ENCODE peak calls at places on chromosomes 12 and 14, in five cellular contexts. V, P, E, Y and Z are unnamed samples.

GRCh38 chr14:41743140-41743539 is 136.5 kb downstream of the LRFN5 start:
- DNase-seq in P (no peak), Y (no peak), V (no peak), E (no peak), Z (no peak)

GRCh38 chr14:74308695-74309094 is 6.0 kb upstream of the ABCD4 start:
- DNase-seq in V (no peak), Y (no peak), E (no peak), P (no peak), Z (no peak)

GRCh38 chr12:107322063-107322462 is 228.7 kb upstream of the CRY1 start:
- DNase-seq in Y (no peak), P (no peak), V (no peak), E (no peak), Z (no peak)

GRCh38 chr12:79326225-79326624 is 364.5 kb downstream of the PAWR start:
- DNase-seq in P (no peak), E (no peak), V (peak; percentile 4), Y (no peak), Z (no peak)

GRCh38 chr14:90398315-90398811 is 1.5 kb downstream of the CALM1 start:
- DNase-seq in E (peak; percentile 79), V (peak; percentile 51), P (peak; percentile 56), Y (peak; percentile 26), Z (peak; percentile 62)

GRCh38 chr14:73238262-73238852 is 1.1 kb downstream of the PAPLN start:
- DNase-seq in Y (peak; percentile 87), E (no peak), V (peak; percentile 80), P (no peak), Z (peak; percentile 76)

GRCh38 chr14:53035336-53035735 is 84.5 kb upstream of the FERMT2 start:
- DNase-seq in E (no peak), Y (no peak), V (no peak), P (no peak), Z (no peak)

GRCh38 chr12:107091989-107092641 is 1.2 kb downstream of the CRY1 start:
- DNase-seq in Y (peak; percentile 97), E (no peak), V (peak; percentile 92), P (peak; percentile 15), Z (peak; percentile 94)

GRCh38 chr12:1917172-1918070 is 1.0 kb downstream of the CACNA2D4 start:
- DNase-seq in Y (no peak), V (no peak), P (peak; percentile 14), E (no peak), Z (no peak)

GRCh38 chr12:121196902-121197301 is 13.0 kb upstream of the P2RX4 start:
- DNase-seq in V (no peak), Y (no peak), P (no peak), E (no peak), Z (no peak)

GRCh38 chr14:68979021-68979721 is at the start of gene ACTN1:
- DNase-seq in V (peak; percentile 99), Y (peak; percentile 99), E (peak; percentile 97), P (peak; percentile 85), Z (peak; percentile 98)

GRCh38 chr14:102525213-102526143 is 15.9 kb upstream of the ANKRD9 start:
- DNase-seq in V (peak; percentile 79), P (peak; percentile 44), E (peak; percentile 64), Y (peak; percentile 69), Z (peak; percentile 74)

GRCh38 chr14:60789656-60790055 is 55.1 kb downstream of the MNAT1 start:
- DNase-seq in V (no peak), Y (no peak), E (no peak), P (no peak), Z (no peak)

GRCh38 chr12:132105467-132105866 is 38.7 kb downstream of the DDX51 start:
- DNase-seq in P (no peak), V (no peak), E (no peak), Y (no peak), Z (no peak)

GRCh38 chr14:56787530-56787929 is 22.7 kb downstream of the OTX2 start:
- DNase-seq in V (no peak), E (no peak), Y (no peak), P (no peak), Z (no peak)

GRCh38 chr12:57875753-57876547 is 29.4 kb upstream of the CTDSP2 start:
- DNase-seq in E (no peak), Y (no peak), P (no peak), V (no peak), Z (no peak)

GRCh38 chr14:52315355-52315718 is 1.2 kb downstream of the PTGER2 start:
- DNase-seq in Y (no peak), P (no peak), E (no peak), V (no peak), Z (no peak)

GRCh38 chr12:124437621-124438414 is 129.6 kb downstream of the NCOR2 start:
- DNase-seq in E (no peak), V (no peak), P (no peak), Y (no peak), Z (no peak)

GRCh38 chr12:124435806-124436345 is 131.5 kb downstream of the NCOR2 start:
- DNase-seq in E (no peak), V (no peak), P (no peak), Y (no peak), Z (no peak)

GRCh38 chr12:124434951-124435805 is 132.2 kb downstream of the NCOR2 start:
- DNase-seq in P (no peak), Y (no peak), V (no peak), E (no peak), Z (no peak)

GRCh38 chr12:124437121-124437520 is 130.3 kb downstream of the NCOR2 start:
- DNase-seq in E (no peak), V (no peak), P (no peak), Y (no peak), Z (no peak)

GRCh38 chr12:124436366-124436765 is 131.0 kb downstream of the NCOR2 start:
- DNase-seq in P (no peak), E (no peak), V (peak; percentile 47), Y (no peak), Z (peak; percentile 10)
- TF ChIP-seq CTCF in P (no peak), E (no peak), V (no peak), Y (no peak), Z (no peak)

GRCh38 chr12:108696111-108696995 is 35.0 kb downstream of the CORO1C start:
- DNase-seq in Y (peak; percentile 99), V (peak; percentile 75), P (no peak), E (no peak), Z (peak; percentile 99)
- H3K4me3 ChIP-seq in Y (no peak overlapping the region), V (no peak overlapping the region), P (no peak overlapping the region), E (no peak overlapping the region), Z (peak overlapping the region; percentile 4)

GRCh38 chr14:100899841-100900771 is 3.4 kb downstream of the RTL1 start:
- DNase-seq in P (peak; percentile 7), E (no peak), V (no peak), Y (no peak), Z (no peak)
- TF ChIP-seq CTCF in P (no peak), E (no peak), V (no peak), Y (no peak), Z (no peak)

DNA sequence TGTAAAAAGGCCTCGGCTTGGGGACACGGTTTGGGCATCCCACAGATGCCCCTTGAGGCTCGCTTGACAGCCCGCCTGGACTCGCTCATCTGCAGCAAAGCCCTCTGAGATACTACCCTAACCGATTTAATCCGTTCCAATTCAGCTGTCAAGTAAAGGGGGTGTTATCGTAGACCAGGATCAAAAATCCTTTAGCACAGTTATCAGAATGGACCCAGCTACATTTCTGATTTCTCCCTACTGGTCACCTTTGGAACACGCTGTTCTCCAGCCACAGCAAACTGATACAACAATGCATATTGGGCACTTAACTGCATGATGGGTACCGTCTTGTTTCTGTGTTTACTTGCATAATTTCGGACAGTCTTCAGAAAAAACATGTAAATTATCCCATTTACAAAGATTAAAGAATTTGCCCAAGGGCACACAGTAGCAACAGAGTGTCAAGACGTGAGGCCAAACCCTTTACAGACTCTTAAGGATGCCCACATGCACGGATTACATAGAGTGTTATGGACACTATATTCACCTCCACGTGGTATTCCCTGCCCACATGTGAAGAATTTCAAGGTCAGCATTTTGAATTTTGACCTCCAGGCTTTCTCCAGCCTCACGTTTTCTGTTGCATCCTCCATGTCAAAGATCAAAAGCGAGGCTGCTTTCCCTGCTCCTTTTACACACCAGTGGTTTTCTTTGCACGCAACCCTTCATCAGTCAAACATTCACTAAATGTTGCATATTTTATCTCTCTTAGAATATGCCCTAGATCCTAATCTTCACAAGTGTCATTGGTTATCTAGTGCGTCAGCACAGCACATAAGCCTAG is 3.2 kb upstream of the DUSP6 start:
- DNase-seq in P (no peak), E (no peak), V (no peak), Y (peak; percentile 20), Z (no peak)
- H3K4me3 ChIP-seq in P (no peak overlapping the region), E (peak overlapping the region; percentile 72), V (peak overlapping the region; percentile 87), Y (peak overlapping the region; percentile 88), Z (no peak overlapping the region)